ENCODE peak calls at places on chromosomes 11 and 22, in five cellular contexts. D is IMR-90, T is sigmoid colon, Y is adrenal gland, E is ovary. G is an unnamed sample.

GRCh38 chr11:86570457-86570856 is 102.0 kb downstream of the ME3 start:
- DNase-seq in D (no peak), T (no peak), Y (no peak), E (no peak), G (no peak)

GRCh38 chr11:2302280-2302843 is 549 bp downstream of the TSPAN32 start:
- DNase-seq in D (no peak), T (no peak), Y (peak; percentile 13), E (no peak), G (no peak)

GRCh38 chr11:70532066-70532440 is 133.7 kb downstream of the CTTN start:
- DNase-seq in D (peak; percentile 7), T (no peak), Y (no peak), E (no peak), G (no peak)

GRCh38 chr11:83187463-83187862 is 6.0 kb upstream of the ANKRD42 start:
- DNase-seq in D (no peak), T (no peak), Y (no peak), E (no peak), G (no peak)

GRCh38 chr11:116930586-116930985 is 93.2 kb upstream of the APOA1 start:
- DNase-seq in D (no peak), T (no peak), Y (no peak), E (no peak), G (no peak)

GRCh38 chr11:115425243-115425642 is 79.0 kb downstream of the CADM1 start:
- DNase-seq in D (no peak), T (no peak), Y (no peak), E (no peak), G (no peak)

GRCh38 chr22:37366601-37367000 is 60.7 kb downstream of the ELFN2 start:
- DNase-seq in D (no peak), T (no peak), Y (no peak), E (no peak), G (no peak)

GRCh38 chr22:20567371-20567847 is 60.0 kb downstream of the MED15 start:
- DNase-seq in D (peak; percentile 66), T (no peak), Y (no peak), E (no peak), G (no peak)

GRCh38 chr22:24486501-24486921 is 8.6 kb upstream of the UPB1 start:
- DNase-seq in D (peak; percentile 82), T (no peak), Y (no peak), E (no peak), G (no peak)

GRCh38 chr11:34680918-34681554 is 60.1 kb downstream of the EHF start:
- DNase-seq in D (peak; percentile 78), T (no peak), Y (peak; percentile 37), E (no peak), G (no peak)

GRCh38 chr22:29340566-29340965 is 25.1 kb upstream of the RASL10A start:
- DNase-seq in D (no peak), T (no peak), Y (no peak), E (no peak), G (no peak)
- H3K36me3 ChIP-seq in D (peaks cover 55% of the 10 kb centered on the region), T (peaks cover 51% of the 10 kb centered on the region), Y (no peaks in the 10 kb centered on the region), E (no peaks in the 10 kb centered on the region), G (no peaks in the 10 kb centered on the region)

GRCh38 chr22:50583294-50583865 is 731 bp upstream of the CHKB start:
- DNase-seq in D (no peak), T (no peak), Y (no peak), E (no peak), G (no peak)
- TF ChIP-seq CTCF in D (no peak), T (no peak), Y (no peak), E (no peak), G (no peak)

DNA sequence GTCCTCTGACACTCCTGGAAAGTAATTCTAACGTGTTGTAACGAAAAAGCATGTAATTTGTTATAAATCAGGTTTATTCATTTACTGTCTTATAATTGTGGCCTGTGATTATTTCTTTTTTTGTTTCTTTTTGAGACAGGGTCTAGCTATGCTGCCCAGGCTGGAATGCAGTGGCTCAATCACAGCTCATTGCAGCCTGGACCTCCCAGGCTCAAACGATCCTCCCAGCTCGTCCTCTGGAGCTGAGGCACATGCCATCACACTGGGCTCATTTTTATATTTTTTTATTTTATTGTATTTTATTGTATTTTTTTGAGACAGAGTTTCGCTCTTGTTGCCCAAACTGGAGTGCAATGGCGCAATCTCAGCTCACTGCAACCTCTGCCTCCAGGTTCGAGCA is 15.9 kb downstream of the DENND5A start:
- DNase-seq in D (no peak), T (no peak), Y (no peak), E (no peak), G (no peak)
- H3K36me3 ChIP-seq in D (peaks cover 1% of the 10 kb centered on the region), T (no peaks in the 10 kb centered on the region), Y (no peaks in the 10 kb centered on the region), E (no peaks in the 10 kb centered on the region), G (no peaks in the 10 kb centered on the region)

GRCh38 chr11:65778901-65779668 is 1.7 kb downstream of the AP5B1 start:
- DNase-seq in D (no peak), T (peak; percentile 61), Y (no peak), E (no peak), G (no peak)
- TF ChIP-seq CTCF in D (no peak), T (no peak), Y (no peak), E (no peak), G (no peak)

DNA sequence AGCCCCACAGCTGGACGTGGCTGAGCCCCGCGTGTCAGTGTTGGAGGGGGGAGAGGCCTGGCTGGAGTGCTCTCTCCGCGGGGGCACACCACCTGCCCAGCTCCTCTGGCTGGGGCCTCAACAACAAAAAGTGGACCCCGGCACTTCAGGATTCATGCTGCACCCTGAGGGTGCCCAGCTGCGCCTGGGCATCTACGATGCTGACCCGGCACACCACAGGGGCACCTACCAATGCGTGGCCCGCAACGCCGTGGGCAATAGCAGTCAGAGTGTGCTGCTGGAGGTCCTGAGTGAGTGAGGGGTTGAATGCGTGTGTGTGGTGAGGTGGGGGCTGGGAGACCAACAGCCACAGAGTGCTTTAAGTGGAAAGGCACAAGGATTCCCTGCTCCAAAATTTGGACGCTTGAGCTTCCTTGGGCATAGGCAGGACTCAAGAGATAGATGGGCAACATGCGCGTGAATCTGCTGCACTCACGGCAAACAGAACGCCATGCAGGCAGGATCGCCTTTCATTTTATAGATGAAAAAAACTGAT is 7.6 kb downstream of the VSIG10L2 start:
- DNase-seq in D (no peak), T (no peak), Y (no peak), E (no peak), G (no peak)
- H3K36me3 ChIP-seq in D (no peaks in the 10 kb centered on the region), T (peaks cover 5% of the 10 kb centered on the region), Y (no peaks in the 10 kb centered on the region), E (no peaks in the 10 kb centered on the region), G (no peaks in the 10 kb centered on the region)

GRCh38 chr11:8234425-8234821 is 29.3 kb downstream of the LMO1 start:
- DNase-seq in D (no peak), T (no peak), Y (no peak), E (no peak), G (peak; percentile 32)
- TF ChIP-seq CTCF in D (no peak), T (no peak), Y (no peak), E (no peak), G (no peak)